ENCODE peak calls at places on chromosome 19, in eight cellular contexts. One of them, this sample, is unnamed.

GRCh38 chr19:9913237-9914000 is 22.9 kb downstream of the OLFM2 start:
- DNase-seq in CD4-positive, alpha-beta T cell: no peak
- DNase-seq in HCT116: no peak
- DNase-seq in BE2C: no peak
- DNase-seq in foreskin fibroblast: no peak
- DNase-seq in neural crest cell: no peak
- DNase-seq in NB4: no peak
- DNase-seq in endodermal cell: peak
- DNase-seq in this sample: peak

GRCh38 chr19:459724-460511 is 915 bp downstream of the SHC2 start:
- DNase-seq in CD4-positive, alpha-beta T cell: no peak
- DNase-seq in HCT116: no peak
- DNase-seq in BE2C: peak
- DNase-seq in foreskin fibroblast: peak
- DNase-seq in neural crest cell: peak
- DNase-seq in NB4: peak
- DNase-seq in endodermal cell: peak
- DNase-seq in this sample: peak

GRCh38 chr19:41437944-41438574 is 1.7 kb downstream of the DMAC2 start:
- DNase-seq in CD4-positive, alpha-beta T cell: no peak
- DNase-seq in HCT116: no peak
- DNase-seq in BE2C: no peak
- DNase-seq in foreskin fibroblast: no peak
- DNase-seq in neural crest cell: no peak
- DNase-seq in NB4: no peak
- DNase-seq in endodermal cell: peak
- DNase-seq in this sample: no peak

GRCh38 chr19:3479177-3479818 is 1.0 kb downstream of the SMIM24 start:
- DNase-seq in CD4-positive, alpha-beta T cell: peak
- DNase-seq in HCT116: peak
- DNase-seq in BE2C: peak
- DNase-seq in foreskin fibroblast: no peak
- DNase-seq in neural crest cell: no peak
- DNase-seq in NB4: peak
- DNase-seq in endodermal cell: peak
- DNase-seq in this sample: peak

GRCh38 chr19:55488986-55489710 is 912 bp downstream of the SSC5D start:
- DNase-seq in CD4-positive, alpha-beta T cell: no peak
- DNase-seq in HCT116: no peak
- DNase-seq in BE2C: peak
- DNase-seq in foreskin fibroblast: no peak
- DNase-seq in neural crest cell: no peak
- DNase-seq in NB4: no peak
- DNase-seq in endodermal cell: peak
- DNase-seq in this sample: no peak

GRCh38 chr19:11096210-11096841 is 7.1 kb downstream of the LDLR start:
- DNase-seq in CD4-positive, alpha-beta T cell: no peak
- DNase-seq in HCT116: no peak
- DNase-seq in BE2C: no peak
- DNase-seq in foreskin fibroblast: no peak
- DNase-seq in neural crest cell: no peak
- DNase-seq in NB4: peak
- DNase-seq in endodermal cell: no peak
- DNase-seq in this sample: no peak

GRCh38 chr19:45404557-45405434 is at the start of gene PPP1R13L:
- DNase-seq in CD4-positive, alpha-beta T cell: peak
- DNase-seq in HCT116: peak
- DNase-seq in BE2C: peak
- DNase-seq in foreskin fibroblast: peak
- DNase-seq in neural crest cell: no peak
- DNase-seq in NB4: peak
- DNase-seq in endodermal cell: peak
- DNase-seq in this sample: peak

GRCh38 chr19:703651-704446 is 4.9 kb upstream of the PALM start:
- DNase-seq in CD4-positive, alpha-beta T cell: peak
- DNase-seq in HCT116: peak
- DNase-seq in BE2C: peak
- DNase-seq in foreskin fibroblast: no peak
- DNase-seq in neural crest cell: peak
- DNase-seq in NB4: peak
- DNase-seq in endodermal cell: peak
- DNase-seq in this sample: peak

GRCh38 chr19:40425450-40426287 is at the start of gene SERTAD1:
- DNase-seq in CD4-positive, alpha-beta T cell: peak
- DNase-seq in HCT116: peak
- DNase-seq in BE2C: peak
- DNase-seq in foreskin fibroblast: peak
- DNase-seq in neural crest cell: peak
- DNase-seq in NB4: peak
- DNase-seq in endodermal cell: peak
- DNase-seq in this sample: peak
- TF ChIP-seq CTCF in CD4-positive, alpha-beta T cell: peak
- TF ChIP-seq CTCF in HCT116: peak
- TF ChIP-seq CTCF in BE2C: peak
- TF ChIP-seq CTCF in foreskin fibroblast: peak
- TF ChIP-seq CTCF in neural crest cell: peak
- TF ChIP-seq CTCF in NB4: peak
- TF ChIP-seq CTCF in endodermal cell: peak
- TF ChIP-seq CTCF in this sample: peak

DNA sequence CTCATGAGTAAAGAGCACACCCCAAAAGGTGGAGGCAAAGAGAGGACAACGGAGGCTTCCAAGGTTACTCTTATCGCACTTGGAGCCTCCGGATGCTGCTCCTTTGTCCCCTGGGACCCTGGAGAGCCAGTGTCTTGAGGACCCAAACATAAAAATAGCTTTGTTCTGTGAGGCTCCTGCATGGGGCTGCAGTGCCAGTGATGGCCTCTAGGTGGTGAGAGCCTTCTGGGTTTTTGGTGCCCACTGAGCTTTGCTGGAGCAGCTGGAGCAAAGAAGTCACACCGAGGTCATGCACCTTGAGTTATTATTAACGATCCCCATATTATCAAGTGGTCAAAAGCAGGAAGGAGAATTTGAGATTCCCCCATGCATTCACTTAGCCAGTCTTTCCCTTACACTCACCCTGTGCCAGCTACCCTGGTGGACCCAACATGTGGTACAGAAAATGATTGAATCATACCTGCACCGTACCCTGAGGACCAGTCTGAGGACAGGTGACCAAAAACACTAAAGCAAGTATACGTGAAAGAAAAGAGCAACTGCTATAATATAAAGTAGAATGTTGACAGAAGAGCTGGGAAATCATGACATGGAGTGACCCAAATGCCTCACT is 41.5 kb downstream of the ZNF682 start:
- DNase-seq in CD4-positive, alpha-beta T cell: peak
- DNase-seq in HCT116: no peak
- DNase-seq in BE2C: peak
- DNase-seq in foreskin fibroblast: no peak
- DNase-seq in neural crest cell: peak
- DNase-seq in NB4: peak
- DNase-seq in endodermal cell: peak
- DNase-seq in this sample: peak
- TF ChIP-seq CTCF in CD4-positive, alpha-beta T cell: peak
- TF ChIP-seq CTCF in HCT116: peak
- TF ChIP-seq CTCF in BE2C: peak
- TF ChIP-seq CTCF in foreskin fibroblast: peak
- TF ChIP-seq CTCF in neural crest cell: peak
- TF ChIP-seq CTCF in NB4: peak
- TF ChIP-seq CTCF in endodermal cell: peak
- TF ChIP-seq CTCF in this sample: peak

GRCh38 chr19:28217064-28217463 is 995.9 kb downstream of the UQCRFS1 start:
- DNase-seq in CD4-positive, alpha-beta T cell: no peak
- DNase-seq in HCT116: no peak
- DNase-seq in BE2C: no peak
- DNase-seq in foreskin fibroblast: no peak
- DNase-seq in neural crest cell: no peak
- DNase-seq in NB4: no peak
- DNase-seq in endodermal cell: peak
- DNase-seq in this sample: no peak
- TF ChIP-seq CTCF in CD4-positive, alpha-beta T cell: no peak
- TF ChIP-seq CTCF in HCT116: no peak
- TF ChIP-seq CTCF in BE2C: no peak
- TF ChIP-seq CTCF in foreskin fibroblast: no peak
- TF ChIP-seq CTCF in neural crest cell: peak
- TF ChIP-seq CTCF in NB4: no peak
- TF ChIP-seq CTCF in endodermal cell: peak
- TF ChIP-seq CTCF in this sample: no peak

GRCh38 chr19:23403581-23404324 is 8.5 kb upstream of the ZNF91 start:
- DNase-seq in CD4-positive, alpha-beta T cell: no peak
- DNase-seq in HCT116: no peak
- DNase-seq in BE2C: no peak
- DNase-seq in foreskin fibroblast: no peak
- DNase-seq in neural crest cell: no peak
- DNase-seq in NB4: no peak
- DNase-seq in endodermal cell: peak
- DNase-seq in this sample: no peak
- TF ChIP-seq CTCF in CD4-positive, alpha-beta T cell: no peak
- TF ChIP-seq CTCF in HCT116: peak
- TF ChIP-seq CTCF in BE2C: no peak
- TF ChIP-seq CTCF in foreskin fibroblast: no peak
- TF ChIP-seq CTCF in neural crest cell: no peak
- TF ChIP-seq CTCF in NB4: no peak
- TF ChIP-seq CTCF in endodermal cell: peak
- TF ChIP-seq CTCF in this sample: no peak

GRCh38 chr19:51096473-51097165 is 11.6 kb downstream of the CTU1 start:
- DNase-seq in CD4-positive, alpha-beta T cell: no peak
- DNase-seq in HCT116: peak
- DNase-seq in BE2C: no peak
- DNase-seq in foreskin fibroblast: no peak
- DNase-seq in neural crest cell: no peak
- DNase-seq in NB4: peak
- DNase-seq in endodermal cell: no peak
- DNase-seq in this sample: no peak
- TF ChIP-seq CTCF in CD4-positive, alpha-beta T cell: peak
- TF ChIP-seq CTCF in HCT116: peak
- TF ChIP-seq CTCF in BE2C: peak
- TF ChIP-seq CTCF in foreskin fibroblast: peak
- TF ChIP-seq CTCF in neural crest cell: peak
- TF ChIP-seq CTCF in NB4: peak
- TF ChIP-seq CTCF in endodermal cell: peak
- TF ChIP-seq CTCF in this sample: peak

DNA sequence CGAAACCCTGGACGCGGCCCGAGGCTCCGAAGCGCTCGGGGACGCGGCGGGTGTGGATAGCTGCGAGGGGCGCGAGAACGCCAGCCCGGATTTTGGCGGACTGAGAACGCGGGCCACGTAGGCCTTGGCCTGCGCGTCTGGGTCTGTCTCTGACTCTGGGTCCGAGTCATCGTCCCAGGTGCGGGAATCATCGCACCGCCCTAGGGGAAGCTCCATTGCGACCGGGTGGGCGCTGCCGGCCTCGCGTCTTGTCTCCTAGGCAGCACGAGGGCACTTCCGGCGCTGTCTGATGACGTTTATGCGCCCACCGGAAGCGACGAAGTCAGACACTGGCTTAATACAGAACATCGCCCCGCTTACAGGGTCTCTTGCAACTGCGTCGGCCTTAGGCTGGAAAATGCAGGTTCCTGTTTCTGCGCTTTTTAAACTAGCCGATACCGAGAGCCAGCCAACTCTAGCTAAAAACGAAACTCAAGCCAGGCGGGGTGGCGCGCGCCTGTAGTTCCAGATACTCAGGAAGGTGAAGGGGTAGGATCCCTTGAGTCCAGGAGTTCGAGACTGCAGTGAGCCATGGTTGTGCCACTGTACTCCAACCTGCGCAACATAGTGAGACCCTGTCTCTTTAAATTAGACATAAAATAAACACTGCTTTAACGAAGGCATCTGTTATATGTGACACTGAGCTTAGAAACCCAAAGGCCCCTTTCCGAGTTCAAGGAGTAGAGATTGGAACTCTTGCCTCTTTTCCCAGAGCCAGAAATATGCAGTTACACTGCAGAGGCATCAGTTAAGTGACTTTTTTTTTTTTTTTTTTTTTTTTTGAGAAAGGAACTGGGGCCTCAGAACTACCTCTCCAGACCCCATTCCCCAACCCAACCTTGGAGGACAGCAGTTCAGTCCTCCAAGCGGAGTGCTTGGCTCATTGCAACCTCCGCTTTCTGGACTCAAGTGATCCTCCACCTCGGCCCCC is at the start of gene FBXW9:
- DNase-seq in CD4-positive, alpha-beta T cell: peak
- DNase-seq in HCT116: peak
- DNase-seq in BE2C: peak
- DNase-seq in foreskin fibroblast: peak
- DNase-seq in neural crest cell: peak
- DNase-seq in NB4: peak
- DNase-seq in endodermal cell: peak
- DNase-seq in this sample: peak
- TF ChIP-seq CTCF in CD4-positive, alpha-beta T cell: no peak
- TF ChIP-seq CTCF in HCT116: no peak
- TF ChIP-seq CTCF in BE2C: no peak
- TF ChIP-seq CTCF in foreskin fibroblast: no peak
- TF ChIP-seq CTCF in neural crest cell: no peak
- TF ChIP-seq CTCF in NB4: no peak
- TF ChIP-seq CTCF in endodermal cell: no peak
- TF ChIP-seq CTCF in this sample: no peak

DNA sequence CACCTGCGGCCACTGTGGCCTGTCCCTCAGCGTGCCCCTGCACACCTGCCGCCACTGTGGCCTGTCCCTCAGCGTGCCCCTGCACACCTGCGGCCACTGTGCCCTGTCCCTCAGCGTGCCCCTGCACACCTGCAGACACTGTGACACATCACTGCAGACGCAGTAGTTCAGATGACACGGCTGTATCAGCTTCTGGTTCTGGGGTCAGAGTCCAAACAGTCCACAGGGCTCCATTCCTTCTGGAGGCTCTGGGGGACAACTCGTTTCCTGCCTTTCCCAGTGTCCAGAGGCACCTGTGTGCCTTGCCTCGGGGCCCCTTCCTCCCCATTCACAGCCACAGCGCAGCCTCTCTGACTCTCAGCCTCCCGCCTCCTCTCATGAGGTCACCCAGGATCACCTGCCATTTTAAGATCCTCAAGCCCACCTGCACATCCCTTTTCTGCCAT is 5.5 kb downstream of the SF3A2 start:
- DNase-seq in CD4-positive, alpha-beta T cell: no peak
- DNase-seq in HCT116: no peak
- DNase-seq in BE2C: no peak
- DNase-seq in foreskin fibroblast: no peak
- DNase-seq in neural crest cell: no peak
- DNase-seq in NB4: no peak
- DNase-seq in endodermal cell: no peak
- DNase-seq in this sample: no peak
- TF ChIP-seq CTCF in CD4-positive, alpha-beta T cell: no peak
- TF ChIP-seq CTCF in HCT116: no peak
- TF ChIP-seq CTCF in BE2C: no peak
- TF ChIP-seq CTCF in foreskin fibroblast: no peak
- TF ChIP-seq CTCF in neural crest cell: no peak
- TF ChIP-seq CTCF in NB4: no peak
- TF ChIP-seq CTCF in endodermal cell: no peak
- TF ChIP-seq CTCF in this sample: no peak

GRCh38 chr19:35281303-35281702 is 1.0 kb upstream of the HAMP start:
- DNase-seq in CD4-positive, alpha-beta T cell: no peak
- DNase-seq in HCT116: no peak
- DNase-seq in BE2C: no peak
- DNase-seq in foreskin fibroblast: no peak
- DNase-seq in neural crest cell: no peak
- DNase-seq in NB4: no peak
- DNase-seq in endodermal cell: no peak
- DNase-seq in this sample: no peak
- TF ChIP-seq CTCF in CD4-positive, alpha-beta T cell: no peak
- TF ChIP-seq CTCF in HCT116: no peak
- TF ChIP-seq CTCF in BE2C: no peak
- TF ChIP-seq CTCF in foreskin fibroblast: no peak
- TF ChIP-seq CTCF in neural crest cell: no peak
- TF ChIP-seq CTCF in NB4: no peak
- TF ChIP-seq CTCF in endodermal cell: no peak
- TF ChIP-seq CTCF in this sample: no peak